ENCODE peak calls at places on chromosome 1, in eight cellular contexts. R is lower lobe of right lung; Y is right cardiac atrium; I is CD8-positive, alpha-beta memory T cell; K is breast epithelium; E is IMR-90; G is H9; L is left ventricle myocardium inferior. T is an unnamed sample.

GRCh38 chr1:212485895-212486590 is 53.3 kb downstream of the NENF start:
- DNase-seq in R (peak; percentile 89), Y (peak; percentile 70), I (no peak), K (peak; percentile 86), E (peak; percentile 97), G (peak; percentile 55), L (no peak), T (peak; percentile 84)

GRCh38 chr1:96416111-96416595 is 305.4 kb upstream of the PTBP2 start:
- DNase-seq in R (no peak), Y (peak; percentile 69), I (no peak), K (no peak), E (peak; percentile 99), G (no peak), L (peak; percentile 23), T (peak; percentile 87)

GRCh38 chr1:74686941-74687340 is 13.3 kb upstream of the ERICH3 start:
- DNase-seq in R (no peak), Y (no peak), I (no peak), K (no peak), E (no peak), G (no peak), L (no peak), T (no peak)

GRCh38 chr1:3244539-3245315 is 175.7 kb downstream of the PRDM16 start:
- DNase-seq in R (no peak), Y (no peak), I (no peak), K (no peak), E (no peak), G (no peak), L (no peak), T (no peak)

GRCh38 chr1:204089044-204089751 is 16.3 kb downstream of the SOX13 start:
- DNase-seq in R (no peak), Y (no peak), I (no peak), K (no peak), E (no peak), G (no peak), L (no peak), T (no peak)

GRCh38 chr1:110464340-110464739 is 13.4 kb downstream of the PROK1 start:
- DNase-seq in R (no peak), Y (no peak), I (no peak), K (no peak), E (peak; percentile 87), G (no peak), L (no peak), T (no peak)

GRCh38 chr1:59292557-59292956 is 4.3 kb upstream of the FGGY start:
- DNase-seq in R (no peak), Y (peak; percentile 28), I (peak; percentile 10), K (no peak), E (peak; percentile 80), G (no peak), L (no peak), T (peak; percentile 77)

GRCh38 chr1:223233019-223233409 is 90.0 kb upstream of the TLR5 start:
- DNase-seq in R (no peak), Y (no peak), I (no peak), K (no peak), E (no peak), G (peak; percentile 13), L (no peak), T (no peak)

GRCh38 chr1:225424562-225425210 is 3.2 kb downstream of the LBR start:
- DNase-seq in R (no peak), Y (no peak), I (no peak), K (no peak), E (peak; percentile 56), G (no peak), L (no peak), T (no peak)

GRCh38 chr1:224684920-224685547 is 68.9 kb downstream of the CNIH3 start:
- DNase-seq in R (no peak), Y (no peak), I (no peak), K (no peak), E (no peak), G (no peak), L (no peak), T (no peak)

GRCh38 chr1:205447457-205448415 is 8.1 kb downstream of the BLACAT1 start:
- DNase-seq in R (no peak), Y (no peak), I (no peak), K (no peak), E (no peak), G (peak; percentile 90), L (no peak), T (no peak)

DNA sequence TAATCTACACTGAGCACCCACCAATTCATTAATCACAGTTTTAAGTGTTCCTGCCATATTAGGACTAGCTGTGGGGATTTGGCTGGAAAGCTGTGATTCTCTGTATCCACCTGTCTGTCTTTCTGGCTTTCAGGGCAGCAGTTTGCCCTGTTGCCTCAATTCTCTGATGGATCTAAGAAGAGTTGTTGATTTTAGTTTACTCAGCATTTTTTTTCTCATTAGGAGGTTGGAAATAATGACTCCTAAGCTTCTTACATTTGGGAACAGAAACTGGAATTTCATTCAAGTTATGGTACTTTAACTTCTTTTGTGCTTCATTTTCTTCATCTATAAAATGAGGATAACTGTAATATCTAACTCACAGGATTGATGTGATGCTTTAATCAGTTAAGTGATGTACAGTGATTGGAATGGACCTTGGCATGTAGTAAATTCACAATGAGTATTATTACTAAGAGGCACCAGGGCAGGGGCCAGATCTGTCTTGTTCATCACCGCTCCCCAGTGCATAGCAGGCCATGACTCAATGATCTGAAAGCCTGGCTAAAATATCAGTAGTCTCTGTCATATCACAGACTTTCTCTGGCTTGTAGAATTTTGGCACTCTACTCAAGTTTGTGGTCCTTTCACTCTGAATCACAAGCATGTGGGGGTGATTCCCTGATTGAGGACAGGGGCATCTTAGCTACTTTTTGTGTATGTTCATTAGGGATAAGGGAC is 51.4 kb upstream of the GREM2 start:
- DNase-seq in R (no peak), Y (no peak), I (no peak), K (no peak), E (peak; percentile 89), G (no peak), L (no peak), T (no peak)
- H3K27me3 ChIP-seq in R (no peaks in the 10 kb centered on the region), Y (no peaks in the 10 kb centered on the region), I (no peaks in the 10 kb centered on the region), K (no peaks in the 10 kb centered on the region), E (no peaks in the 10 kb centered on the region), G (peaks cover 4% of the 10 kb centered on the region), L (no peaks in the 10 kb centered on the region), T (no peaks in the 10 kb centered on the region)

DNA sequence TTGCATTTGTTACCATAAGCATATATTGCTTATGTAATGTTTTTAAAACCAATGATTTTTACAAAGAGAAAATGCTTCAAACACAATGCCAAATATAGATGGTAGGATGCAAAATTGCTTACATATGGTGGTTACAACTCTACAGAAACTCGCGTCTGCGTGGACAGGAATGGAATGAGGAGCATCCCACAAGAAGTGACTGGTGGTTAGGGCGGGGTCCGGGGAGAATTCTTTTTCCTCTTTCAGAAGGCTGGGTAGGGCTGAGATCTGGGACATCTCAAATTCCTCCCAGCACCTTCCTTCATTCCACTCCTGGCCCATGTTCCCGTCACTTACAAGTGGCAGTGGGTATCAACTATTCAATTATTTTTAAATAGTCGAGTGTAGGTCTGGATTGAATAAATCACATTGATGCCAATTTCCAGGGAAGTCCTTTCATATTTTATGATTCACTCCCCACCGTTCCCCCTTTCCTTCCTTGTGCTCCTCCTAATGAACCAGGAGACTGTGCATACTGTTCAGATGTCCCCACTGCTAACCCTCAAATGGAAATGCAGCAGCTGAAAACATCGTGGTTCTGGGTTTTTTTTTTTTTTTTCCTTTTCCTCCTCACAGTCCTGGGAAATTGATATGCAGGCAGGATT is 174.5 kb upstream of the POU3F1 start:
- DNase-seq in R (no peak), Y (no peak), I (no peak), K (no peak), E (peak; percentile 29), G (no peak), L (no peak), T (no peak)
- H3K27ac ChIP-seq in R (no peak overlapping the region), Y (no peak overlapping the region), I (no peak overlapping the region), K (no peak overlapping the region), E (no peak overlapping the region), G (no peak overlapping the region), L (no peak overlapping the region), T (no peak overlapping the region)

DNA sequence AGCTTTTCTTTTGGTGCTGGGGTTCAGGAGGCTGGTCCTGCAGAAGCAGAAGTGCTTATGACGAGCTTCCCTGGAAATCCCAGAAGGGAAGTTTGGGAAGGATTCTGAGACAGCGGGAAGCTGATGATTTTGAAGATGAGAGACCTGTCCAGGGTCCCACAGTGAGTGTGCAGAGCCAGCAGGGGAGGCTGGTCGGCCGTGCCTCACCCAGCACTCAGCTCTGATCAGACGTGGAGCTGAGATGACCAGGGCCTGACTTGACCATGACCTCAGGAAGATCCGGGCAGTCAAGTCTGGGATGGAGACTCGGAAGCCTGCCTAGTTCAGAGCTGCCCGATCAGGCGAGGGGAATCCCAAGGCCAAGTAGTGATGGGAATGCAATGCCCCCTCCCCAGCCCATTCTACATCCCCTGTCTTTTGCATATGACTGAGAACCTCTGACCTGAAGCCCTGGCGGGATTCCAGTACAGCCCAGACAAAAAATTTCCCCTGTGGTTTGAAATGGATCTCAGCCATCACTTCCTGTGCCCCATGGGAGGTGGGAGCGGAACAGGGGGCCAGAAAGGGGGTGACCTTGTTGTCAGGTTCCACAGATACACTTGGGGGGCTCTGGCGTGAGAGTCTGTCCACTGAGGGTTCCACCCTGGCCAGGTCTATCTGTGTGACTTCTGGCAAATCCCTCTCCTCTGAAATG is 96.8 kb upstream of the RUNX3 start:
- DNase-seq in R (no peak), Y (no peak), I (no peak), K (no peak), E (peak; percentile 7), G (peak; percentile 38), L (no peak), T (no peak)
- H3K4me1 ChIP-seq in R (peaks cover 50% of the 10 kb centered on the region), Y (no peaks in the 10 kb centered on the region), I (peaks cover 90% of the 10 kb centered on the region), K (no peaks in the 10 kb centered on the region), E (peaks cover 10% of the 10 kb centered on the region), G (peaks cover 3% of the 10 kb centered on the region), L (peaks cover 13% of the 10 kb centered on the region), T (no peaks in the 10 kb centered on the region)

DNA sequence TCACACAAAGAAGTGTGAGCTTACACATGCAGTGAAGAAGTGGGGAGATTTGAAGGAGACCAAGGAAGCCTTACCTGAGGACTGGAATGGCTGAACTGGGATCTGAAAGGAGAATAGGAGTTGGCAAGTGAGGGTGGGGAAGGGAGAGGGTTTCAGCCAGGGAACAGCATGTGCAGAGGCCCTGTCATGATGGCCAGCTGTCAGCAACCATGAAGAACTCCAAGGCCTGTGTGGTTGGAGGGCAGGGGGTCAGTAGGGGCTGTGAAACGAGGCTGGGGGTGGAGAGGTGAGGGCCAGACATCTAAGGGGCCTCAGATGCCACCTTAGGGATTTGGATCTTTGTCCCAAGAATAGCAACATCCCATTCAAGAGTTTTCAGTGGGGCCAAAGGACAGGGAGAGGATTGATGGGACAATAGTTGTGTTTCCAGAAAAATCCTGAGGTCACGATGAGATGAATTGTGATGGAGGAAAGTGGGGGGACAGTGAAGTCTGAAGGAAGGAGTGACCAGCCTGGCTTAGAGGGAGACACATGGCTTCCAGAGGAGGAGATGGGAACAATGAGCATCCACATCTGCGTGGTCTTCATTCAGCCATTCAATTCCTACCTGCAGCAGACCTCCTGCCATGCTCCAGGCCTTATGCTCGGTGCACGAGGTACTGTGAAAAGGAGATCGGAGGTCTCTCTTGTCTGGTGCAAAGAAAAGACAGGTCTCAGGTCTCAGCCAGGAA is 187.6 kb downstream of the MATN1 start:
- DNase-seq in R (no peak), Y (no peak), I (no peak), K (no peak), E (no peak), G (no peak), L (no peak), T (no peak)
- H3K27me3 ChIP-seq in R (no peaks in the 10 kb centered on the region), Y (no peaks in the 10 kb centered on the region), I (no peaks in the 10 kb centered on the region), K (no peaks in the 10 kb centered on the region), E (no peaks in the 10 kb centered on the region), G (no peaks in the 10 kb centered on the region), L (peaks cover 4% of the 10 kb centered on the region), T (no peaks in the 10 kb centered on the region)

T was measured in ascending aorta.